ENCODE peak calls at places on chromosomes 6 and 20, in nine cellular contexts. F, U, G, R, S, I, M, Y and C are unnamed samples.

GRCh38 chr6:157586088-157586414 is 205.1 kb downstream of the ZDHHC14 start:
- DNase-seq in F (no peak), U (no peak), G (no peak), R (no peak), S (no peak), I (no peak), M (no peak), Y (peak), C (no peak)

GRCh38 chr20:36543187-36544133 is 2.1 kb downstream of the MYL9 start:
- DNase-seq in F (peak), U (peak), G (peak), R (no peak), S (peak), I (peak), M (peak), Y (peak), C (peak)

GRCh38 chr6:14612016-14612415 is 494.4 kb downstream of the CD83 start:
- DNase-seq in F (no peak), U (peak), G (no peak), R (no peak), S (no peak), I (peak), M (peak), Y (no peak), C (peak)

GRCh38 chr6:131831392-131831791 is 23.6 kb downstream of the ENPP1 start:
- DNase-seq in F (no peak), U (no peak), G (no peak), R (peak), S (no peak), I (peak), M (peak), Y (peak), C (peak)

GRCh38 chr6:47479156-47479541 is 1.6 kb downstream of the CD2AP start:
- DNase-seq in F (no peak), U (no peak), G (no peak), R (no peak), S (no peak), I (peak), M (no peak), Y (peak), C (peak)

GRCh38 chr6:29678114-29678513 is 2.8 kb downstream of the ZFP57 start:
- DNase-seq in F (no peak), U (no peak), G (no peak), R (no peak), S (no peak), I (no peak), M (peak), Y (peak), C (peak)

GRCh38 chr6:72348926-72349325 is 272.9 kb upstream of the KCNQ5 start:
- DNase-seq in F (no peak), U (peak), G (no peak), R (peak), S (no peak), I (peak), M (peak), Y (peak), C (peak)

GRCh38 chr6:79048611-79049010 is 29.4 kb downstream of the PHIP start:
- DNase-seq in F (no peak), U (peak), G (no peak), R (no peak), S (no peak), I (peak), M (peak), Y (peak), C (peak)

GRCh38 chr6:14857501-14857900 is 388.4 kb upstream of the JARID2 start:
- DNase-seq in F (peak), U (no peak), G (peak), R (no peak), S (no peak), I (no peak), M (no peak), Y (no peak), C (no peak)

DNA sequence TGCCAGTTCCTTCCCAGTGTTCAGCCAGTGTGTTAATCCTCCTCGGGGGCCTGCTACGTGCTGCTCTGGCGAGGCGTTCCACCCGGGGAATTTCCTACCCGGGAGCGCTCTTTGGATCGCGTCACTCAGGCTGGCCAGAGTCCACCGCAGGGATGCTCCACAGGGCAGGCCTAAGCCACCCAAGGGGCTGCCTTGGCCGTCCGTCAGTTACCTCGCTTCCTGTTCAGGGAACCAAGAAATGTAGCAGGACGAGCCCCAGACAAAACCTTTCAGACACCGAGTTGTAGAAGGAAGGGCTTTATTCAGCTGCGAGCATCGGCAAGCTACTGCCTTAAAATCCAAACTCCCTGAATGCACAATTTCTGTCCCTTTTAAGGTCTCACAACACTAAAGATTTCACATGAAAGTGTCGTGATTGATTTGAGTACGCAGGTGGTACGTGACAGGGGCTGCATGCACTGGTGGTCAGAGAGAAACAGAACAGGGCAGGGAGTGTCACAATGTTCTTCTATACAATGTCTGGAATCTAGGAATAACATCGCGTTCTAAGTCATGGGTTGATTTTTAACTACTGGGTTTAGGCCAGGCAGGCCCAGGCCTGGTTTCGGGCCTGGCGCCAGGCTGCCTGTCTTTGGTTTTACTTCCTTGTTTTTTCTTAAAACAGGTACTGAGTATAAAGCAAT is 15.7 kb upstream of the POU5F1 start:
- DNase-seq in F (peak), U (peak), G (peak), R (no peak), S (no peak), I (no peak), M (no peak), Y (no peak), C (peak)
- H3K4me3 ChIP-seq in F (peak), U (peak), G (peak), R (no peak), S (peak), I (no peak), M (no peak), Y (no peak), C (no peak)

GRCh38 chr6:123418101-123418500 is 218.6 kb downstream of the TRDN start:
- DNase-seq in F (no peak), U (no peak), G (no peak), R (no peak), S (no peak), I (peak), M (no peak), Y (peak), C (no peak)

GRCh38 chr6:123417411-123417810 is 219.3 kb downstream of the TRDN start:
- DNase-seq in F (no peak), U (no peak), G (no peak), R (no peak), S (no peak), I (no peak), M (no peak), Y (no peak), C (no peak)

DNA sequence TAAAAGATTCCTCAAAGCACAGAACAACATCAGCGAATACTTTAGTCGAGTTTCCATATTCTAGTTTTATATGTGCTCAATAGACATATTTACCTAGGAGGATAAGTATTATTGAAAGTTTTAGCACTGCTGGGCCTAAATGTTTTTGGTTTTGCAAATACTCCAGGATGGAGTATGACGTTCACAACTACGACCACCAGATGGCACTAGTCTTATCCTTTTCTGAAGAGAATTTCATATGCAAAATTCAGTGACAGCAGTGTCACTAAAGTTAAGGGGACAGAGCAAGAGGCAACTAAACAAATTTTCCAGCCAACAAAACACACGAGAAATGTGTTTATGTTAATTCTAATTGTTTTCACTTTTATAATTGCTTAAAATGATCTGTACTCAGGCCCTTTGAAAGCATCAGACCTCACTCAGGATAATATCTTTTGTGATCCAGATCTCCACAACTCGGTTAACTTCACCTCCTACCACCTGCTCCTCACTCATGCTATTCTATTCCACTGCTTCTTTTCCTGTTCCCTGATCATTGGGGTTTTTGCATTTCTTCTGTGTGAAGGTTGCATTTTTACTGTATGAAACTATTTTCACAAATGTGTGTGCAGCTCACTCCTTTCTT is 220.8 kb downstream of the TRDN start:
- DNase-seq in F (no peak), U (peak), G (no peak), R (peak), S (no peak), I (peak), M (peak), Y (peak), C (peak)
- TF ChIP-seq CTCF in F (peak), U (peak), G (peak), R (peak), S (peak), I (peak), M (peak), Y (peak), C (peak)

DNA sequence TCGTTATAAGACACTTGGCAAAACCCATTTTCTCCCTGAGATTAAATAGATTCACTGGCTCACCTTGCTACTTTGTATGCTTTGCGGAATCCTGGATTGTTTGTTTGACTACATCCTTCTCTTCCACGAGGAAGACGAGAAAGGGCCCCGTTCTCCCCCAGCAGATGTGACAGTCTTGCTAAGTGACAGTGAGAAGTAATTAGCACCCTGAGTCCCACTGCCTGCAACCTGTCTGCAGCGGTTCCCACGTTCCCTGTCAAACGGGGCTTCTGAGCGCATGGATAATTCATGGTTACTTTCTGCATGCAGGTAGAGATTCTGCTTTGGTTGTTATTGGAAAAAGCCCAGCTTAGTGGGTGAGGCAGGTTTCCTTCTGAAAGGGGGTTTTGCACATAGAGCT is 163.7 kb downstream of the CDH26 start:
- DNase-seq in F (no peak), U (no peak), G (no peak), R (no peak), S (no peak), I (no peak), M (no peak), Y (no peak), C (no peak)
- H3K4me3 ChIP-seq in F (no peak), U (no peak), G (no peak), R (no peak), S (no peak), I (no peak), M (no peak), Y (no peak), C (no peak)

GRCh38 chr6:102571236-102571908 is 1177.9 kb downstream of the GRIK2 start:
- DNase-seq in F (no peak), U (no peak), G (no peak), R (no peak), S (no peak), I (no peak), M (no peak), Y (peak), C (no peak)
- TF ChIP-seq CTCF in F (no peak), U (no peak), G (no peak), R (no peak), S (no peak), I (no peak), M (no peak), Y (no peak), C (no peak)